ENCODE peak calls at places on chromosomes 12 and 14, in four cellular contexts. H is HFF-Myc, E is lung, W is K562. A is an unnamed sample.

GRCh38 chr12:124812972-124813371 is 50.7 kb downstream of the SCARB1 start:
- DNase-seq in W (no peak), E (no peak), H (no peak), A (no peak)

GRCh38 chr14:63542231-63542999 is 762 bp downstream of the PPP2R5E start:
- DNase-seq in H (no peak), W (peak), E (peak), A (no peak)

GRCh38 chr12:68434391-68435007 is 102.3 kb upstream of the MDM1 start:
- DNase-seq in H (no peak), E (no peak), W (no peak), A (no peak)

GRCh38 chr12:51482808-51483532 is 58.3 kb downstream of the SLC4A8 start:
- DNase-seq in H (no peak), E (no peak), W (no peak), A (no peak)

GRCh38 chr14:61512026-61512425 is 183.3 kb upstream of the HIF1A start:
- DNase-seq in E (no peak), H (no peak), W (no peak), A (no peak)

GRCh38 chr12:112862570-112863137 is 44.1 kb upstream of the OAS1 start:
- DNase-seq in E (no peak), H (no peak), W (no peak), A (no peak)

GRCh38 chr14:46259536-46259935 is 392.0 kb downstream of the RPL10L start:
- DNase-seq in H (no peak), W (no peak), E (no peak), A (no peak)

GRCh38 chr12:9669019-9669326 is 540 bp upstream of the CLEC2D start:
- DNase-seq in W (no peak), H (no peak), E (no peak), A (no peak)

GRCh38 chr12:66647034-66647691 is 31.7 kb downstream of the GRIP1 start:
- DNase-seq in H (peak), E (no peak), W (no peak), A (peak)

GRCh38 chr14:74979442-74980397 is 23.0 kb upstream of the EIF2B2 start:
- DNase-seq in H (no peak), W (no peak), E (no peak), A (no peak)

GRCh38 chr12:76226397-76226796 is 121.8 kb downstream of the BBS10 start:
- DNase-seq in E (no peak), W (no peak), H (no peak), A (no peak)

GRCh38 chr12:2292560-2292959 is 239.8 kb downstream of the CACNA1C start:
- DNase-seq in W (no peak), H (no peak), E (no peak), A (no peak)

GRCh38 chr12:116481726-116482125 is 77.5 kb upstream of the MAP1LC3B2 start:
- DNase-seq in E (no peak), W (no peak), H (no peak), A (no peak)

GRCh38 chr14:99407416-99407815 is 73.2 kb downstream of the SETD3 start:
- DNase-seq in H (no peak), E (no peak), W (no peak), A (no peak)

GRCh38 chr14:68766299-68767247 is 26.3 kb downstream of the ZFP36L1 start:
- DNase-seq in H (no peak), W (no peak), E (no peak), A (no peak)

GRCh38 chr12:124205405-124205804 is 89.5 kb upstream of the RFLNA start:
- DNase-seq in W (no peak), E (no peak), H (no peak), A (no peak)

GRCh38 chr12:57893460-57894353 is 47.2 kb upstream of the CTDSP2 start:
- DNase-seq in W (peak), E (peak), H (peak), A (peak)

GRCh38 chr14:59213368-59214315 is 25.2 kb downstream of the DAAM1 start:
- DNase-seq in E (no peak), W (no peak), H (no peak), A (no peak)

GRCh38 chr14:68691031-68691864 is 101.6 kb downstream of the ZFP36L1 start:
- DNase-seq in H (no peak), W (peak), E (no peak), A (no peak)

GRCh38 chr14:69574266-69574953 is at the start of gene CCDC177:
- DNase-seq in W (peak), H (no peak), E (peak), A (no peak)

GRCh38 chr14:34172052-34172451 is 221.2 kb upstream of the EGLN3 start:
- DNase-seq in E (no peak), H (no peak), W (no peak), A (no peak)

GRCh38 chr12:5796171-5797091 is 148.6 kb downstream of the ANO2 start:
- DNase-seq in H (no peak), E (peak), W (peak), A (no peak)

GRCh38 chr14:76917759-76918175 is 91.6 kb downstream of the LRRC74A start:
- DNase-seq in H (no peak), W (no peak), E (peak), A (no peak)

GRCh38 chr14:36067428-36068187 is 108.9 kb downstream of the PTCSC3 start:
- DNase-seq in E (no peak), H (no peak), W (no peak), A (no peak)

GRCh38 chr14:28652782-28653181 is 113.8 kb upstream of the FOXG1 start:
- DNase-seq in W (no peak), H (no peak), E (no peak), A (no peak)

GRCh38 chr14:50342211-50343080 is 30.3 kb downstream of the DMAC2L start:
- DNase-seq in W (peak), E (no peak), H (no peak), A (no peak)

GRCh38 chr12:3200032-3200617 is 122.9 kb downstream of the TSPAN9 start:
- DNase-seq in W (no peak), E (no peak), H (no peak), A (peak)

GRCh38 chr12:68613209-68613904 is 2.7 kb downstream of the RAP1B start:
- DNase-seq in E (no peak), W (no peak), H (no peak), A (no peak)

GRCh38 chr14:104171029-104171697 is 32.8 kb downstream of the KIF26A start:
- DNase-seq in E (peak), H (no peak), W (peak), A (no peak)

GRCh38 chr14:35197015-35197414 is 74.7 kb downstream of the PRORP start:
- DNase-seq in W (no peak), H (no peak), E (no peak), A (no peak)

GRCh38 chr12:14910090-14910915 is 24.6 kb upstream of the MGP start:
- DNase-seq in W (no peak), E (no peak), H (no peak), A (peak)

GRCh38 chr14:58662759-58663158 is 25.0 kb downstream of the DACT1 start:
- DNase-seq in H (no peak), W (no peak), E (no peak), A (no peak)

GRCh38 chr12:106281056-106281782 is 21.3 kb upstream of the TCP11L2 start:
- DNase-seq in W (no peak), E (no peak), H (no peak), A (no peak)

GRCh38 chr12:106284294-106285105 is 18.0 kb upstream of the TCP11L2 start:
- DNase-seq in W (no peak), H (no peak), E (no peak), A (no peak)

GRCh38 chr12:106282457-106283097 is 20.0 kb upstream of the TCP11L2 start:
- DNase-seq in H (no peak), W (peak), E (peak), A (no peak)

GRCh38 chr12:106276032-106276728 is 26.4 kb upstream of the TCP11L2 start:
- DNase-seq in E (no peak), W (no peak), H (no peak), A (no peak)

GRCh38 chr12:106280101-106280500 is 22.4 kb upstream of the TCP11L2 start:
- DNase-seq in H (no peak), E (no peak), W (no peak), A (no peak)
- H3K4me3 ChIP-seq in H (no peak), E (no peak), W (no peak), A (no peak)

GRCh38 chr12:49358548-49359141 is 8.6 kb upstream of the SPATS2 start:
- DNase-seq in E (no peak), W (peak), H (peak), A (no peak)
- TF ChIP-seq CTCF in E (peak), W (peak), H (peak), A (peak)

GRCh38 chr12:8064131-8064530 is 2.0 kb downstream of the C3AR1 start:
- DNase-seq in E (no peak), W (no peak), H (no peak), A (no peak)

GRCh38 chr12:8065991-8066594 is at the start of gene C3AR1:
- DNase-seq in E (no peak), W (no peak), H (peak), A (peak)
- H3K4me3 ChIP-seq in E (no peak), W (peak), H (peak), A (no peak)

GRCh38 chr12:21989819-21990412 is 48.7 kb upstream of the ABCC9 start:
- DNase-seq in E (no peak), W (no peak), H (no peak), A (peak)
- TF ChIP-seq CTCF in E (peak), W (peak), H (peak), A (peak)

GRCh38 chr14:72443256-72443655 is 450.6 kb downstream of the DPF3 start:
- DNase-seq in W (no peak), E (no peak), H (no peak), A (no peak)

GRCh38 chr14:72444701-72445100 is 449.2 kb downstream of the DPF3 start:
- DNase-seq in H (no peak), E (no peak), W (no peak), A (peak)

GRCh38 chr14:72448212-72448611 is 445.7 kb downstream of the DPF3 start:
- DNase-seq in W (no peak), H (no peak), E (no peak), A (no peak)

GRCh38 chr14:72439707-72440106 is 454.2 kb downstream of the DPF3 start:
- DNase-seq in W (no peak), E (no peak), H (no peak), A (no peak)

GRCh38 chr14:72443991-72444431 is 449.9 kb downstream of the DPF3 start:
- DNase-seq in H (no peak), E (no peak), W (no peak), A (no peak)
- H3K4me3 ChIP-seq in H (no peak), E (no peak), W (no peak), A (no peak)

A was measured in retinal pigment epithelial cell.